ENCODE peak calls at places on chromosomes 3 and 15, in six cellular contexts. D is effector memory CD4-positive, alpha-beta T cell; K is CD4-positive, alpha-beta memory T cell; F is stimulated activated effector memory CD8-positive, alpha-beta T cell treated with anti-CD3 and anti-CD28 coated beads, Interleukin-12 subunit alpha, Interleukin-12 subunit beta, amount 100 ng/mL, for 72 hours; R is naive thymus-derived CD8-positive, alpha-beta T cell; B is T-helper 9 cell. H is an unnamed sample.

GRCh38 chr3:196039359-196039758 is 42.5 kb downstream of the TFRC start:
- DNase-seq in D (no peak), K (no peak), F (no peak), R (no peak), B (no peak), H (no peak)

GRCh38 chr3:186108106-186108940 is 566 bp downstream of the ETV5 start:
- DNase-seq in D (no peak), K (peak), F (no peak), R (no peak), B (no peak), H (no peak)

GRCh38 chr15:52678036-52678467 is 1.1 kb downstream of the ATOSA start:
- DNase-seq in D (peak), K (peak), F (peak), R (peak), B (peak), H (peak)

GRCh38 chr3:52831500-52832301 is 1.2 kb upstream of the ITIH4 start:
- DNase-seq in D (no peak), K (no peak), F (no peak), R (no peak), B (no peak), H (no peak)

GRCh38 chr3:25495304-25495703 is 67.2 kb downstream of the RARB start:
- DNase-seq in D (no peak), K (no peak), F (no peak), R (no peak), B (no peak), H (no peak)

GRCh38 chr3:36677331-36678007 is 86.9 kb downstream of the DCLK3 start:
- DNase-seq in D (no peak), K (no peak), F (no peak), R (no peak), B (no peak), H (no peak)

GRCh38 chr3:143843607-143844006 is 4.7 kb downstream of the SLC9A9 start:
- DNase-seq in D (no peak), K (no peak), F (no peak), R (no peak), B (no peak), H (no peak)

GRCh38 chr3:131004603-131005002 is 22.0 kb downstream of the ASTE1 start:
- DNase-seq in D (no peak), K (no peak), F (no peak), R (no peak), B (no peak), H (no peak)

H was measured in dorsolateral prefrontal cortex.